ENCODE peak calls at places on chromosomes 7 and 10, in five cellular contexts. U is NCI-H2107, B is AML-193, V is Kasumi-1, E is GM12878. R is an unnamed sample.

GRCh38 chr10:96904648-96905047 is 72.5 kb downstream of the LCOR start:
- DNase-seq in U (no peak), B (no peak), V (no peak), E (no peak), R (no peak)

GRCh38 chr7:14133752-14134151 is 144.3 kb upstream of the ETV1 start:
- DNase-seq in U (no peak), B (no peak), V (no peak), E (no peak), R (no peak)

GRCh38 chr7:114789942-114790341 is 132.0 kb upstream of the MDFIC start:
- DNase-seq in U (no peak), B (no peak), V (no peak), E (no peak), R (no peak)

GRCh38 chr10:5511885-5512280 is 12.5 kb upstream of the CALML5 start:
- DNase-seq in U (no peak), B (no peak), V (no peak), E (no peak), R (no peak)

GRCh38 chr7:32058017-32058416 is 12.2 kb downstream of the PDE1C start:
- DNase-seq in U (no peak), B (no peak), V (no peak), E (no peak), R (no peak)

GRCh38 chr10:34058922-34059614 is 724.6 kb upstream of the NRP1 start:
- DNase-seq in U (no peak), B (no peak), V (no peak), E (no peak), R (no peak)

GRCh38 chr7:16398211-16399017 is 22.9 kb downstream of the CRPPA start:
- DNase-seq in U (no peak), B (no peak), V (no peak), E (no peak), R (no peak)

GRCh38 chr10:71964669-71965515 is 697 bp downstream of the CHST3 start:
- DNase-seq in U (no peak), B (no peak), V (no peak), E (no peak), R (no peak)

GRCh38 chr10:78404296-78404695 is 370.6 kb downstream of the RPS24 start:
- DNase-seq in U (no peak), B (no peak), V (no peak), E (no peak), R (no peak)

GRCh38 chr7:133530682-133531081 is 277.8 kb downstream of the EXOC4 start:
- DNase-seq in U (no peak), B (no peak), V (no peak), E (no peak), R (no peak)

GRCh38 chr7:103379270-103379975 is 32.0 kb downstream of the PSMC2 start:
- DNase-seq in U (no peak), B (no peak), V (no peak), E (no peak), R (no peak)

GRCh38 chr10:60313589-60313952 is 76.1 kb downstream of the ANK3 start:
- DNase-seq in U (no peak), B (no peak), V (no peak), E (no peak), R (no peak)

GRCh38 chr10:129063212-129063611 is 403.8 kb upstream of the MGMT start:
- DNase-seq in U (no peak), B (no peak), V (no peak), E (no peak), R (no peak)

GRCh38 chr7:99386584-99387238 is 12.2 kb downstream of the ARPC1B start:
- DNase-seq in U (no peak), B (peak; percentile 36), V (peak; percentile 75), E (no peak), R (no peak)

GRCh38 chr7:25656581-25657026 is 428.3 kb upstream of the NPVF start:
- DNase-seq in U (peak; percentile 28), B (no peak), V (no peak), E (no peak), R (no peak)

GRCh38 chr7:150326657-150327268 is 3.4 kb upstream of the ACTR3C start:
- DNase-seq in U (no peak), B (no peak), V (no peak), E (no peak), R (no peak)

GRCh38 chr10:93745411-93746065 is 12.2 kb upstream of the LGI1 start:
- DNase-seq in U (no peak), B (peak; percentile 10), V (peak; percentile 10), E (no peak), R (no peak)

GRCh38 chr7:157568785-157569584 is 232.2 kb downstream of the DNAJB6 start:
- DNase-seq in U (peak; percentile 46), B (no peak), V (no peak), E (no peak), R (peak; percentile 7)

GRCh38 chr7:4633012-4633411 is 49.1 kb upstream of the FOXK1 start:
- DNase-seq in U (no peak), B (peak; percentile 8), V (no peak), E (no peak), R (no peak)

GRCh38 chr7:107742678-107743566 is 1.0 kb upstream of the CBLL1 start:
- DNase-seq in U (peak; percentile 77), B (peak; percentile 86), V (peak; percentile 94), E (peak; percentile 56), R (peak; percentile 52)

GRCh38 chr7:97116308-97116707 is 1.2 kb upstream of the SDHAF3 start:
- DNase-seq in U (no peak), B (peak; percentile 18), V (peak; percentile 92), E (no peak), R (peak; percentile 39)

GRCh38 chr7:157138101-157138423 is 664 bp upstream of the UBE3C start:
- DNase-seq in U (no peak), B (no peak), V (no peak), E (no peak), R (peak; percentile 61)